ENCODE peak calls at places on chromosomes 7 and 10, in five cellular contexts. X, V, P, N and R are unnamed samples.
A peak's percentile ranks its signal among the peaks of the same experiment; 100 is the strongest.

GRCh38 chr7:100719523-100720319 is 547 bp upstream of the EPO start:
- DNase-seq in P (no peak), N (no peak), V (peak; percentile 51), X (no peak), R (peak; percentile 32)

GRCh38 chr7:140723574-140723973 is 27.1 kb downstream of the NDUFB2 start:
- DNase-seq in P (no peak), N (no peak), X (no peak), V (no peak), R (no peak)

GRCh38 chr7:141014091-141014490 is 661 bp downstream of the MRPS33 start:
- DNase-seq in N (peak; percentile 23), V (peak; percentile 5), X (no peak), P (no peak), R (no peak)

GRCh38 chr10:14549496-14549895 is 218.8 kb upstream of the FRMD4A start:
- DNase-seq in N (no peak), V (peak; percentile 35), P (no peak), X (no peak), R (no peak)

GRCh38 chr7:3106353-3106752 is 62.7 kb upstream of the CARD11 start:
- DNase-seq in V (no peak), X (no peak), N (no peak), P (no peak), R (no peak)

GRCh38 chr10:98878418-98878817 is 357.2 kb downstream of the HPSE2 start:
- DNase-seq in N (no peak), X (no peak), P (no peak), V (peak; percentile 41), R (peak; percentile 43)

GRCh38 chr7:129943352-129943751 is 9.4 kb downstream of the UBE2H start:
- DNase-seq in V (no peak), P (no peak), N (no peak), X (no peak), R (no peak)

GRCh38 chr10:103193820-103194529 is 903 bp upstream of the NT5C2 start:
- DNase-seq in P (no peak), V (peak; percentile 8), N (peak; percentile 11), X (peak; percentile 63), R (no peak)

GRCh38 chr7:23470290-23471089 is at the start of gene IGF2BP3:
- DNase-seq in P (peak; percentile 95), N (peak; percentile 98), X (peak; percentile 99), V (peak; percentile 96), R (peak; percentile 99)

GRCh38 chr10:50152792-50153272 is 85.1 kb downstream of the WASHC2A start:
- DNase-seq in N (no peak), V (no peak), X (peak; percentile 46), P (peak; percentile 80), R (no peak)

GRCh38 chr7:48285365-48285764 is 114.1 kb downstream of the ABCA13 start:
- DNase-seq in P (no peak), N (no peak), X (peak; percentile 90), V (peak; percentile 83), R (peak; percentile 1)

GRCh38 chr10:132466520-132467463 is 69.8 kb downstream of the PWWP2B start:
- DNase-seq in X (no peak), V (no peak), P (no peak), N (no peak), R (no peak)

GRCh38 chr7:152869677-152870051 is 110.1 kb downstream of the ACTR3B start:
- DNase-seq in N (no peak), V (no peak), X (no peak), P (no peak), R (no peak)

GRCh38 chr7:46654546-46655443 is 733.7 kb upstream of the IGFBP3 start:
- DNase-seq in P (no peak), V (peak; percentile 25), N (no peak), X (no peak), R (no peak)

GRCh38 chr10:5557040-5557721 is 32.4 kb downstream of the CALML3 start:
- DNase-seq in V (no peak), N (no peak), P (no peak), X (no peak), R (no peak)

GRCh38 chr10:131726460-131726861 is 174.3 kb upstream of the PPP2R2D start:
- DNase-seq in P (peak; percentile 78), V (no peak), N (peak; percentile 83), X (peak; percentile 49), R (no peak)

GRCh38 chr10:77695186-77695585 is 57.6 kb upstream of the KCNMA1 start:
- DNase-seq in X (no peak), V (no peak), N (no peak), P (no peak), R (no peak)

GRCh38 chr10:34010891-34011290 is 676.4 kb upstream of the NRP1 start:
- DNase-seq in X (no peak), N (no peak), V (peak; percentile 41), P (no peak), R (no peak)

GRCh38 chr10:68135922-68136718 is 26.8 kb downstream of the MYPN start:
- DNase-seq in N (no peak), V (peak; percentile 92), P (no peak), X (peak; percentile 57), R (peak; percentile 72)

GRCh38 chr7:156166692-156167416 is 354.6 kb upstream of the SHH start:
- DNase-seq in V (no peak), P (no peak), X (no peak), N (no peak), R (no peak)

GRCh38 chr7:3191545-3191944 is 109.5 kb upstream of the SDK1 start:
- DNase-seq in V (no peak), X (no peak), P (no peak), N (no peak), R (no peak)

GRCh38 chr10:132899054-132899750 is 43.2 kb downstream of the CFAP46 start:
- DNase-seq in V (no peak), P (no peak), X (no peak), N (no peak), R (no peak)

GRCh38 chr10:114879541-114880158 is 58.1 kb downstream of the FHIP2A start:
- DNase-seq in P (peak; percentile 75), V (peak; percentile 16), N (peak; percentile 31), X (peak; percentile 80), R (peak; percentile 27)

GRCh38 chr10:81502677-81503359 is 372.2 kb upstream of the NRG3 start:
- DNase-seq in X (no peak), V (no peak), N (no peak), P (no peak), R (no peak)

GRCh38 chr7:84085147-84085546 is 109.4 kb downstream of the SEMA3A start:
- DNase-seq in V (peak; percentile 85), X (no peak), P (no peak), N (no peak), R (peak; percentile 60)

GRCh38 chr10:59558066-59558465 is 151.6 kb downstream of the SLC16A9 start:
- DNase-seq in X (no peak), P (no peak), N (no peak), V (no peak), R (no peak)

GRCh38 chr10:23437987-23438546 is 808 bp upstream of the OTUD1 start:
- DNase-seq in P (no peak), N (no peak), V (no peak), X (no peak), R (no peak)

GRCh38 chr10:23439920-23440875 is 1.3 kb downstream of the OTUD1 start:
- DNase-seq in P (peak; percentile 35), X (peak; percentile 53), N (peak; percentile 18), V (peak; percentile 37), R (peak; percentile 58)

GRCh38 chr10:23435378-23435777 is 3.5 kb upstream of the OTUD1 start:
- DNase-seq in P (no peak), N (no peak), V (no peak), X (no peak), R (no peak)

GRCh38 chr10:23439452-23439919 is 611 bp downstream of the OTUD1 start:
- DNase-seq in X (no peak), P (peak; percentile 33), N (peak; percentile 15), V (no peak), R (no peak)

DNA sequence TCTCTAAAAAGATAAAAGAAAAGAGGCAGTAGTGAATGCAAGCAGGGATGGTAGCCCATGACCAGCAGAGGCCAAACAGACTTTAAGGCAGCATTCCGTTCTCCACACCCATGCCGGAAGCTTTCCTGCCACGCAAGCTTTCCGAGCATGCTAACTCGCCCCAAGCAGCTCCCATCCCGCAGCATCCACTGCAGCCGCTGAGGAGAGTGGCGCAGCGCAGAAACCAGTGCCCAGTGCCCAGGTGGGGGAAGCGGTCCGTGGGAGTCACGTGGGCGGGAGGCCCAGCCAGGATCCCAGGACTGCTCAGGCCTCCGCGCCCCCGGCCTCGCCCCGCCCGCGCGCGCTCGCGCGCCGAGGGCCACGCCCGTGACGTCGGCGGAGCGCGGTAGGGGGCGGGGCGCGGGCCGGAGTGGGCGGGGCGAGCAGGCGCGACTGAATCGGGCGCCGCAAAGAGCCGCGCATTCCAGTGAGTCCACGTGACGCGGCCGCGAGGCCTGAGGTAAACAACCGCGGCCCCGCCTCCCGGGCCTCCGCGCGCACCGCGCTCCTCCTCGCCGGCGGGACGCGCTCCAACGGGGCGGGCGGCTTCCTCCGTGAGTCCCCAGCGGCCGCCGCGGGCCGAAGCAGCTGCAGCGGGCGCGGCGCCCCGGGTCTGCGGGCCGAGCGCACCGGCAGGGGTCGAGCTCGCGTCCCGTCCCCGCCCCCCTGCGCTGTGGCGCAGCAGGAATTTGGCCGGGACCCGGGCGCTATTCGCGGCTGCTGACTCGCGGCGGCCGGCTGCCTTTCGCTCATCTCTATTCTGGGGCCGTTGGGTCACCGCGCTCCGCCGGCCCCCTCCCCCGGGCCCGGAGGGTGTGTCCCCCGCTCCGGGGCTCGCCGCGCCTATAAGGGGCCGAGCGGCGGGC is at the start of gene OTUD1:
- DNase-seq in V (peak; percentile 91), P (peak; percentile 89), X (peak; percentile 91), N (peak; percentile 88), R (peak; percentile 91)
- H2BK5ac ChIP-seq in V (peak within 1 kb of the TSS; percentile 61), P (no peak within 1 kb of the TSS), X (no peak within 1 kb of the TSS), N (peak within 1 kb of the TSS; percentile 42), R (no peak within 1 kb of the TSS)

GRCh38 chr7:66628361-66629221 is at the start of gene KCTD7:
- DNase-seq in V (peak; percentile 98), N (peak; percentile 95), P (peak; percentile 99), X (peak; percentile 99), R (peak; percentile 98)

GRCh38 chr7:66627876-66628360 is 763 bp upstream of the KCTD7 start:
- DNase-seq in P (no peak), V (no peak), X (no peak), N (no peak), R (no peak)

GRCh38 chr7:66629222-66629658 is 559 bp downstream of the KCTD7 start:
- DNase-seq in N (peak; percentile 35), P (no peak), X (no peak), V (no peak), R (no peak)

GRCh38 chr7:66630529-66630928 is 1.8 kb downstream of the KCTD7 start:
- DNase-seq in V (no peak), N (no peak), X (no peak), P (no peak), R (no peak)

DNA sequence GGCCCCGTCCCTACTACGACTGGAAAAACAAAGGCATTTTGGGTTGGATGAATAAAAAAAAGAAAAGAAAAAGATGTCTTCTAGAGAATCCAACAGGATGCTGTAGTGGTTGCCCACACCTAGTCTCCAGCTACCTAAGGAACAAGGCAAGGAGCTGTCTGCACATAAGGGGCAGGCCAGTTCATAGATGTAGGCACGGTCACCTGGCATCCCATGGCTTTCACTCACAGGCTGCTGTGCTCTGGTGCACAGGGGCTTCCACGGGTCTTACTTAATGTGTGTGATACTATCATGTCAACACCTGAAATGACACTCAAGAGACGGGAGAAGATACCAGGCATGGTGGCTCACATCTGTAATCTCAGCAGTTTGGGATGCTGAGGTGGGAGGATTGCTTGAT is 978 bp downstream of the KCTD7 start:
- DNase-seq in V (no peak), X (no peak), P (no peak), N (no peak), R (no peak)
- H2BK15ac ChIP-seq in V (no peak overlapping the region), X (no peak overlapping the region), P (no peak overlapping the region), N (no peak overlapping the region), R (peak overlapping the region; percentile 76)

GRCh38 chr7:33062023-33062781 is at the start of gene NT5C3A:
- DNase-seq in V (no peak), P (no peak), X (peak; percentile 59), N (peak; percentile 50), R (peak; percentile 53)
- H3K4ac ChIP-seq in V (peak within 1 kb of the TSS; percentile 97), P (no peak within 1 kb of the TSS), X (no peak within 1 kb of the TSS), N (no peak within 1 kb of the TSS), R (peak within 1 kb of the TSS; percentile 75)

GRCh38 chr7:2070151-2070763 is 162.5 kb downstream of the MAD1L1 start:
- DNase-seq in V (no peak), P (no peak), N (no peak), X (no peak), R (no peak)
- H2BK5ac ChIP-seq in V (no peak overlapping the region), P (no peak overlapping the region), N (peak overlapping the region; percentile 90), X (no peak overlapping the region), R (no peak overlapping the region)